ENCODE peak calls at places on chromosomes 7 and 10, in nine cellular contexts. One of them, this sample, is unnamed.

GRCh38 chr7:28629216-28629848 is 217.0 kb downstream of the CREB5 start:
- DNase-seq in sigmoid colon: peak
- DNase-seq in HepG2: no peak
- DNase-seq in transverse colon: no peak
- DNase-seq in K562: no peak
- DNase-seq in ovary: no peak
- DNase-seq in tibial nerve: no peak
- DNase-seq in SK-N-SH: no peak
- DNase-seq in GM12878: no peak
- DNase-seq in this sample: no peak

GRCh38 chr7:3482147-3482921 is 181.3 kb downstream of the SDK1 start:
- DNase-seq in sigmoid colon: no peak
- DNase-seq in HepG2: peak
- DNase-seq in transverse colon: peak
- DNase-seq in K562: no peak
- DNase-seq in ovary: no peak
- DNase-seq in tibial nerve: no peak
- DNase-seq in SK-N-SH: peak
- DNase-seq in GM12878: no peak
- DNase-seq in this sample: no peak

GRCh38 chr10:70475661-70476060 is 2.9 kb upstream of the PALD1 start:
- DNase-seq in sigmoid colon: no peak
- DNase-seq in HepG2: no peak
- DNase-seq in transverse colon: no peak
- DNase-seq in K562: no peak
- DNase-seq in ovary: no peak
- DNase-seq in tibial nerve: no peak
- DNase-seq in SK-N-SH: no peak
- DNase-seq in GM12878: no peak
- DNase-seq in this sample: no peak

GRCh38 chr7:11625669-11626068 is 206.3 kb downstream of the THSD7A start:
- DNase-seq in sigmoid colon: no peak
- DNase-seq in HepG2: no peak
- DNase-seq in transverse colon: no peak
- DNase-seq in K562: no peak
- DNase-seq in ovary: no peak
- DNase-seq in tibial nerve: no peak
- DNase-seq in SK-N-SH: no peak
- DNase-seq in GM12878: no peak
- DNase-seq in this sample: no peak

GRCh38 chr10:124670849-124671248 is 73.3 kb downstream of the FAM53B start:
- DNase-seq in sigmoid colon: no peak
- DNase-seq in HepG2: no peak
- DNase-seq in transverse colon: no peak
- DNase-seq in K562: no peak
- DNase-seq in ovary: no peak
- DNase-seq in tibial nerve: no peak
- DNase-seq in SK-N-SH: peak
- DNase-seq in GM12878: no peak
- DNase-seq in this sample: no peak

GRCh38 chr10:108970016-108970415 is 953.3 kb downstream of the XPNPEP1 start:
- DNase-seq in sigmoid colon: no peak
- DNase-seq in HepG2: no peak
- DNase-seq in transverse colon: no peak
- DNase-seq in K562: peak
- DNase-seq in ovary: no peak
- DNase-seq in tibial nerve: no peak
- DNase-seq in SK-N-SH: no peak
- DNase-seq in GM12878: no peak
- DNase-seq in this sample: no peak

GRCh38 chr10:47048533-47048905 is 137.3 kb downstream of the PTPN20 start:
- DNase-seq in sigmoid colon: no peak
- DNase-seq in HepG2: no peak
- DNase-seq in transverse colon: no peak
- DNase-seq in K562: no peak
- DNase-seq in ovary: no peak
- DNase-seq in tibial nerve: no peak
- DNase-seq in SK-N-SH: no peak
- DNase-seq in GM12878: no peak
- DNase-seq in this sample: no peak

GRCh38 chr7:33722383-33723096 is 182.8 kb upstream of the BMPER start:
- DNase-seq in sigmoid colon: no peak
- DNase-seq in HepG2: peak
- DNase-seq in transverse colon: no peak
- DNase-seq in K562: no peak
- DNase-seq in ovary: no peak
- DNase-seq in tibial nerve: no peak
- DNase-seq in SK-N-SH: peak
- DNase-seq in GM12878: no peak
- DNase-seq in this sample: peak

GRCh38 chr7:20395094-20395493 is 64.4 kb downstream of the ITGB8 start:
- DNase-seq in sigmoid colon: no peak
- DNase-seq in HepG2: no peak
- DNase-seq in transverse colon: no peak
- DNase-seq in K562: no peak
- DNase-seq in ovary: no peak
- DNase-seq in tibial nerve: no peak
- DNase-seq in SK-N-SH: no peak
- DNase-seq in GM12878: no peak
- DNase-seq in this sample: no peak

GRCh38 chr7:50619684-50620083 is 54.5 kb upstream of the DDC start:
- DNase-seq in sigmoid colon: no peak
- DNase-seq in HepG2: no peak
- DNase-seq in transverse colon: no peak
- DNase-seq in K562: no peak
- DNase-seq in ovary: no peak
- DNase-seq in tibial nerve: no peak
- DNase-seq in SK-N-SH: no peak
- DNase-seq in GM12878: no peak
- DNase-seq in this sample: no peak

GRCh38 chr10:101018600-101019439 is 12.1 kb downstream of the PDZD7 start:
- DNase-seq in sigmoid colon: no peak
- DNase-seq in HepG2: peak
- DNase-seq in transverse colon: peak
- DNase-seq in K562: peak
- DNase-seq in ovary: peak
- DNase-seq in tibial nerve: peak
- DNase-seq in SK-N-SH: peak
- DNase-seq in GM12878: no peak
- DNase-seq in this sample: peak

GRCh38 chr10:30353851-30354250 is 4.8 kb upstream of the MTPAP start:
- DNase-seq in sigmoid colon: no peak
- DNase-seq in HepG2: no peak
- DNase-seq in transverse colon: no peak
- DNase-seq in K562: no peak
- DNase-seq in ovary: no peak
- DNase-seq in tibial nerve: no peak
- DNase-seq in SK-N-SH: no peak
- DNase-seq in GM12878: no peak
- DNase-seq in this sample: no peak

GRCh38 chr7:63012633-63013183 is 985.9 kb upstream of the ZNF722 start:
- DNase-seq in sigmoid colon: no peak
- DNase-seq in HepG2: no peak
- DNase-seq in transverse colon: no peak
- DNase-seq in K562: no peak
- DNase-seq in ovary: no peak
- DNase-seq in tibial nerve: no peak
- DNase-seq in SK-N-SH: no peak
- DNase-seq in GM12878: no peak
- DNase-seq in this sample: no peak

GRCh38 chr7:11539853-11540252 is 292.1 kb downstream of the THSD7A start:
- DNase-seq in sigmoid colon: no peak
- DNase-seq in HepG2: no peak
- DNase-seq in transverse colon: no peak
- DNase-seq in K562: no peak
- DNase-seq in ovary: no peak
- DNase-seq in tibial nerve: no peak
- DNase-seq in SK-N-SH: no peak
- DNase-seq in GM12878: no peak
- DNase-seq in this sample: no peak

GRCh38 chr10:50614444-50615137 is 9.2 kb downstream of the SGMS1 start:
- DNase-seq in sigmoid colon: no peak
- DNase-seq in HepG2: peak
- DNase-seq in transverse colon: no peak
- DNase-seq in K562: peak
- DNase-seq in ovary: no peak
- DNase-seq in tibial nerve: no peak
- DNase-seq in SK-N-SH: no peak
- DNase-seq in GM12878: no peak
- DNase-seq in this sample: peak
- TF ChIP-seq EP300 in sigmoid colon: no peak
- TF ChIP-seq EP300 in HepG2: no peak
- TF ChIP-seq EP300 in transverse colon: no peak
- TF ChIP-seq EP300 in K562: peak
- TF ChIP-seq EP300 in ovary: no peak
- TF ChIP-seq EP300 in tibial nerve: no peak
- TF ChIP-seq EP300 in SK-N-SH: no peak
- TF ChIP-seq EP300 in GM12878: no peak
- TF ChIP-seq EP300 in this sample: no peak

DNA sequence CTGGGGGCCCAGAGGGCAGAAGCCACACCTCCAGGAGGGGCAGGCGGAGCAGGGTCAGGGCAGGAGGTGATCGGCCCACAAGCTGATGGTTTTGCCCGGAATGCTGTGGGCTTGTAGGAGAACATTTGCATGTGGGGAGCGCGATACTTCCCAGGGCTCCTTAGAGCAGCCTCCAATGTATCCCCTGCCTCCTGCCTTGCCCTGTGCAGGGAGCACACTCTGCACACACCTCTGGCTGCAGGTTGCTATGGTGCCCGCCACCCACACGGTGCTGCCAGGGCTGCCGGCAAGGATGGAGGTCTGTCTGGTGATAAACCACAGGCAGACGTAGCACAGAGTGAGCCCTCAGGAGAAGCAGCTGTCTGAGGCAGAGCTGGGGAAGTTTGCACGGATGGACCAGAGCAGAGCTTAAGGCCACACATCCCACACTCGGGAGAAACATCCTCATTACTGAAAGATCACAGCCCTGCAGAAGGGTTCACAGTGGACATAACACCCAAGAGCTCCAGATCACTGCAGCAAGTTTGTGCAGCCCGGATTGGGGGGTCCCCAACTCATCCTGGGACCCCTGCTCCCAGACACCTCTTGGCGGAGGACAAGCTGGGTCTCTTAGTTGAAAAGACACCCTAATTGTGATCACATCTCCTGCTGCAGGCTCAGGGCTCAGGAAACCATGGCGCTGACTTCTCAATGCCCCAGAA is 41.8 kb downstream of the VIPR2 start:
- DNase-seq in sigmoid colon: peak
- DNase-seq in HepG2: no peak
- DNase-seq in transverse colon: peak
- DNase-seq in K562: no peak
- DNase-seq in ovary: peak
- DNase-seq in tibial nerve: no peak
- DNase-seq in SK-N-SH: peak
- DNase-seq in GM12878: no peak
- DNase-seq in this sample: peak
- H3K27ac ChIP-seq in sigmoid colon: no peak
- H3K27ac ChIP-seq in HepG2: no peak
- H3K27ac ChIP-seq in transverse colon: no peak
- H3K27ac ChIP-seq in K562: no peak
- H3K27ac ChIP-seq in ovary: no peak
- H3K27ac ChIP-seq in tibial nerve: no peak
- H3K27ac ChIP-seq in SK-N-SH: peak
- H3K27ac ChIP-seq in GM12878: no peak
- H3K27ac ChIP-seq in this sample: no peak

DNA sequence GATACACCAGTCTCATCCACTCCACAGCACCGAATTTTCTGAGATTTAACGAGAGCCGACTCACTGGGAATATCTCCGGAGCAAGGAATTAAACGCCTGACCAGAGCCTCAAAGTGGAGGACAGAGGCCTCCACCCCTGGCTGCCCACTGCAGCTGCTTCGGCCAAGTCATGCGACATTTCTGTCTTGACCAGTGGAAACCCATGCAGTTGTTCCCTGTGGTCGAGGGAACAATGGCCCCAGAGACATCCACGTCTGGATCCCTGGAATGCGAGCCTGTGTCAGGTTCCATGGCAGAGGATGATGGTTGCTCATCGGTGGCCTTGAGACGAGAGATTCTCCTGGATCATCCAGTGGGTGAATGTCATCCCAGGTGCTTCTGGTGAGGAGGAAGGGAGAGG is 65.7 kb upstream of the INSIG1 start:
- DNase-seq in sigmoid colon: no peak
- DNase-seq in HepG2: no peak
- DNase-seq in transverse colon: no peak
- DNase-seq in K562: no peak
- DNase-seq in ovary: no peak
- DNase-seq in tibial nerve: no peak
- DNase-seq in SK-N-SH: no peak
- DNase-seq in GM12878: no peak
- DNase-seq in this sample: no peak
- TF ChIP-seq EP300 in sigmoid colon: no peak
- TF ChIP-seq EP300 in HepG2: no peak
- TF ChIP-seq EP300 in transverse colon: no peak
- TF ChIP-seq EP300 in K562: no peak
- TF ChIP-seq EP300 in ovary: no peak
- TF ChIP-seq EP300 in tibial nerve: no peak
- TF ChIP-seq EP300 in SK-N-SH: no peak
- TF ChIP-seq EP300 in GM12878: no peak
- TF ChIP-seq EP300 in this sample: no peak

DNA sequence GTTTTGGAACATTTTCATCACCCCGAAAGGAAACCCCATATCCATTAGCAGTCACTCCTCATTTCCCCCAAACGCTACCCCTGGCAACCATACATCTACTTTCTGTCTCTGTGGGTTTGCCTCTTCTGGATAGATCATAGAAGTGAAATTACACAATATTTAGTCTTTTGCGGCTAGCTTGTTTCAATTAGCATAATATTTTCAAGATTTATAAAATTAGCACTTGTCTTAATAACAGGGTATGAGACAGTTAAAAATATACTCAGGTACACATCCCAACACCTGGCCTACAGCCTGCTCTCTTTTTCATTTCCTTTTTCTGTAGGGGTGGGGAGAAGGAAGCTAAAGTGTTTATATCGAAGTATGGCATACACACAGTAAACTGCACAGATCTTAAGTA is 81.4 kb upstream of the LRGUK start:
- DNase-seq in sigmoid colon: no peak
- DNase-seq in HepG2: no peak
- DNase-seq in transverse colon: no peak
- DNase-seq in K562: no peak
- DNase-seq in ovary: no peak
- DNase-seq in tibial nerve: no peak
- DNase-seq in SK-N-SH: no peak
- DNase-seq in GM12878: no peak
- DNase-seq in this sample: no peak
- H3K27ac ChIP-seq in sigmoid colon: no peak
- H3K27ac ChIP-seq in HepG2: no peak
- H3K27ac ChIP-seq in transverse colon: no peak
- H3K27ac ChIP-seq in K562: no peak
- H3K27ac ChIP-seq in ovary: no peak
- H3K27ac ChIP-seq in tibial nerve: no peak
- H3K27ac ChIP-seq in SK-N-SH: no peak
- H3K27ac ChIP-seq in GM12878: no peak
- H3K27ac ChIP-seq in this sample: no peak

GRCh38 chr10:31939797-31940708 is 11.4 kb upstream of the ARHGAP12 start:
- DNase-seq in sigmoid colon: no peak
- DNase-seq in HepG2: no peak
- DNase-seq in transverse colon: no peak
- DNase-seq in K562: no peak
- DNase-seq in ovary: no peak
- DNase-seq in tibial nerve: no peak
- DNase-seq in SK-N-SH: peak
- DNase-seq in GM12878: no peak
- DNase-seq in this sample: no peak
- TF ChIP-seq EP300 in sigmoid colon: no peak
- TF ChIP-seq EP300 in HepG2: no peak
- TF ChIP-seq EP300 in transverse colon: no peak
- TF ChIP-seq EP300 in K562: no peak
- TF ChIP-seq EP300 in ovary: no peak
- TF ChIP-seq EP300 in tibial nerve: no peak
- TF ChIP-seq EP300 in SK-N-SH: no peak
- TF ChIP-seq EP300 in GM12878: no peak
- TF ChIP-seq EP300 in this sample: no peak

This sample was measured in upper lobe of left lung.